ENCODE peak calls at places on chromosomes 13 and 19, in six cellular contexts. E, Z, I, W, Y and K are unnamed samples.

GRCh38 chr19:53333071-53333465 is 481 bp upstream of the ZNF845 start:
- DNase-seq in I (no peak), W (peak), Y (no peak), E (no peak), Z (peak), K (no peak)

GRCh38 chr19:41937976-41938375 is 9.7 kb upstream of the ERFL start:
- DNase-seq in Z (no peak), W (no peak), Y (no peak), E (no peak), I (no peak), K (no peak)

GRCh38 chr19:47152205-47152604 is 21.6 kb downstream of the SAE1 start:
- DNase-seq in W (no peak), Z (no peak), I (no peak), E (no peak), Y (no peak), K (no peak)

GRCh38 chr19:57802269-57802668 is 12.4 kb downstream of the ZNF552 start:
- DNase-seq in W (no peak), Y (no peak), I (no peak), E (no peak), Z (no peak), K (no peak)

GRCh38 chr19:12952488-12953455 is 4.3 kb downstream of the GADD45GIP1 start:
- DNase-seq in Y (peak), E (no peak), W (no peak), Z (no peak), I (no peak), K (no peak)

GRCh38 chr13:69619651-69620050 is 488.0 kb upstream of the ATXN8OS start:
- DNase-seq in E (no peak), Z (no peak), W (no peak), Y (no peak), I (no peak), K (no peak)

GRCh38 chr13:99339736-99340392 is 32.7 kb upstream of the GPR183 start:
- DNase-seq in E (no peak), Y (peak), I (no peak), W (no peak), Z (peak), K (no peak)

GRCh38 chr19:35257113-35257461 is 8.3 kb downstream of the LSR start:
- DNase-seq in Y (no peak), E (no peak), W (peak), Z (no peak), I (no peak), K (no peak)

GRCh38 chr13:66014757-66015156 is 1215.4 kb downstream of the PCDH9 start:
- DNase-seq in W (no peak), Y (peak), Z (no peak), I (no peak), E (no peak), K (no peak)

DNA sequence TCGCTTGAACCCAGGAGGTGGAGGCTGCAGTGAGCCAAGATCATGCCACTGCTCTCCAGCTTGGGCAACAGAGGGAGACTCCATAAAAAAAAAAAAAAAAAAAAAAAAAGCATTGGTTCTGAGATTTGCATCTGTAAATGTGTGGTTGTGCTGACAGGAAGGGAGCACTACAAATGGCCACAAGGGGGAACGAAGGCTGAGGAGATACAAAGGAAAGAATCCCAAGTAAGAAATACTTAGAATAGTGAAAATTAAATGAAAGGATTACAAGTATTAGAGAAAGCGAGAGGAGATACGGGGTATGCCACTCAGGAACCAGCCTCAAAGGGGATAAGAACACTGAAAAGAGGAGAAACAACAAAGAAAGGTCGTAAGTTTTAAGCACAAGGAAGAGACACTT is 284.9 kb downstream of the KLF12 start:
- DNase-seq in Y (peak), E (no peak), W (no peak), Z (no peak), I (no peak), K (no peak)
- TF ChIP-seq CTCF in Y (peak), E (peak), W (no peak), Z (peak), I (no peak), K (no peak)

DNA sequence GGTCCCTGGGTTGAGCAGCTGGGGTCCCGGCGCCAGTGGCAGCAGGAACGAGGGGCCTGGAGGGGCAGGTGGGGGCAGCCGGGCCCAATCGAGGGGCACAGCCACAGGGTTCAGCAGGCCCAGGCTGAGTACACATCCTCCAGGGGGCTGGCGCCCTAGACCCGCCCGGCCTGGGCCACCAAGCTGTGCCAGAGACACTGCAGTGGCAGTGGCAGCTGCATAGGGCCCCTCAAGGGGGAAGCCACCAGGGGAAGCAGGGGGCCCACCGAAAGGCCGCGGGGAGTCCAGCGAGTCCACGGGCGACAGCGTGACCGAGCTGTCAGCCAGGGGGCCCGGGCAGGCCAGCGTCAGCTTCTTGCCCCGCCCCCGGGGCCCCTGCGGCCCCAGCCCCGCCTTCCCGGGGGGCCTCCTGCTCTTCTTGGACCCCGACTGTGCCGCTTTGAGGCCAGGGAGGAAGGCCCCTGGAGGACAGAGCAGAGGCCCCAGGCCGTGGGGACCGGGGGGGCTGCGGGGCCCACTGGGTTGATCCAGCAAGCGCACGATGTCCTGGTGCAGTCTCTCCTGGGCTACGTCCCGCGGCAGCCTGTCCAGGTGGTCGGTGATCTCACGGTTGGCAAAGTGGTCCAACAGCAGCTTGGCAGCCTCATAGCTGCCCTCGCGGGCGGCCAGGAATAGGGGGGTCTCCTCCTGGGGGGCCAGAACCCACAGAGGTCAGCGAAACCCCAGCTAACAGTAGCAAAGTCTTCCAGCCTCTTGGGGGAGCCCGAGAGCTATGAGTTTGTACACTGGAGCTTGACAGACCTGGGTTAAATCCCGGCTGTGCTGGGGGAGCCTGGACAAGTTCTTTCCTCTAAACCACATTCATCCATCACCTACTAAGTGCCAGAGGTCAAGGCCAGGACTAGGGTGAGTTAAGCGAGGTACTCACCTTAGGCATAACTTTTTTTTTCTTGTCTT is 39.5 kb downstream of the NOTCH3 start:
- DNase-seq in I (no peak), W (no peak), Z (no peak), E (no peak), Y (peak), K (no peak)
- TF ChIP-seq CTCF in I (no peak), W (no peak), Z (no peak), E (peak), Y (peak), K (no peak)

DNA sequence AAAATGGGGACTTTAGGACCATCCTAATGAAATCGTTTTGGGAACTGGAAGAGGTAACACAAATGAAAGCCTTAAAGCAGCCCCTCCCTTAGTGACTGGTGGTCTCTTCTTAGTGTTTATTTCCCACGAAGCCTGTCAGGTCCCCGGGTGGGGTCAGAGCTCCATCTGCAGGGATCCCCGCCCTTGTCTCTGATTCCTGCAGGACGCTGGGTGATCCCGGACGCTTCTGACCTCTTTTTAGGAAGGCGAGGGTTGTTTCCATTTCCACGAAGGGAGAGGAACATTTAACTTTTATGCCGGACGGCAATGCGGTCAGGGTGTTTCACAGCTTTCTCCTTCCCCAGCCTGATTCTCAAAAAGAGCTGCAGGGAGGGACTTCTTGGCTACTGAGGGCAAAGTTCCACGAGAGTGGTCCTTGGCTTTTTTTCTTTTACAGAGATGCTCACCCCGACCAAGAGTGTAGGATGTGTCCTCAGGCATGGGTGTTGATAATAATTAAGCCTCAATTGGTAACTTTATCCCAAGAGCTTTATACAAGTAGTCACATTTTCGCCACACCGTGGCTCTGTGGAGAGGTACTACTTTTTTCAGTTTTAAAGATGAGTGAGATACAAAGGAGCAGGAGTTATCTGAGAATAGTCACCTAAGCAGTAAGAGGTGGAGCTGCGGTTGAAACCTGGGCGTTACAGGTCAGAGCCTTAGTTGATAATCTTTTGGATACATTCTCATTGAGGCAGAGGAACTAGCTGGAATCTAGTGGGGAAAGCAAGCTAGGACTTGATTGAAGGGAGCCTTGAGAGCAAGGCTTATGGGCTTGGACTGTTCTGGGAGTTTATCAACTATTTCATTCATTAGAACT is 813 bp downstream of the ZNF284 start:
- DNase-seq in Y (no peak), I (no peak), Z (no peak), E (no peak), W (no peak), K (no peak)
- TF ChIP-seq CTCF in Y (peak), I (no peak), Z (no peak), E (no peak), W (no peak), K (no peak)

GRCh38 chr13:53683608-53684007 is 655.0 kb downstream of the OLFM4 start:
- DNase-seq in W (no peak), I (no peak), Z (no peak), E (no peak), Y (no peak), K (no peak)
- TF ChIP-seq CTCF in W (no peak), I (no peak), Z (no peak), E (no peak), Y (no peak), K (no peak)